ENCODE peak calls at places on chromosomes 3 and 15, in five cellular contexts. S is neural crest cell; U is activated gamma-delta T cell; Z is CD4-positive, CD25-positive, alpha-beta regulatory T cell; H is B cell. C is an unnamed sample.

GRCh38 chr15:42107483-42107882 is 13.1 kb upstream of the PLA2G4D start:
- DNase-seq in S (no peak), Z (no peak), H (no peak), U (no peak), C (no peak)

GRCh38 chr3:150227839-150228238 is 180.3 kb upstream of the TSC22D2 start:
- DNase-seq in Z (no peak), S (peak), U (no peak), H (no peak), C (peak)

GRCh38 chr15:75182187-75183131 is 19.2 kb upstream of the C15orf39 start:
- DNase-seq in Z (no peak), H (no peak), S (no peak), U (no peak), C (peak)

GRCh38 chr15:101675015-101675414 is 22.8 kb upstream of the TM2D3 start:
- DNase-seq in U (no peak), Z (no peak), S (no peak), H (no peak), C (no peak)

GRCh38 chr3:53254810-53255359 is 937 bp downstream of the TKT start:
- DNase-seq in U (peak), Z (peak), H (no peak), S (peak), C (peak)

GRCh38 chr3:158918008-158918407 is 116.2 kb downstream of the MFSD1 start:
- DNase-seq in Z (no peak), S (peak), U (no peak), H (no peak), C (peak)

GRCh38 chr15:43277231-43277823 is 10.6 kb upstream of the TGM5 start:
- DNase-seq in S (no peak), Z (no peak), H (no peak), U (no peak), C (no peak)

GRCh38 chr3:141746962-141747361 is 8.9 kb downstream of the RNF7 start:
- DNase-seq in H (no peak), S (no peak), Z (no peak), U (no peak), C (no peak)

GRCh38 chr15:48939686-48940085 is 24.0 kb downstream of the SHC4 start:
- DNase-seq in U (no peak), S (no peak), H (no peak), Z (no peak), C (no peak)

GRCh38 chr3:147963711-147964110 is 554.5 kb downstream of the ZIC1 start:
- DNase-seq in H (no peak), U (no peak), Z (no peak), S (no peak), C (no peak)

GRCh38 chr3:152331018-152331541 is 62.4 kb downstream of the MBNL1 start:
- DNase-seq in H (no peak), S (no peak), U (no peak), Z (no peak), C (no peak)

GRCh38 chr3:79769234-79769633 is 1.4 kb upstream of the ROBO1 start:
- DNase-seq in H (no peak), Z (no peak), S (no peak), U (no peak), C (no peak)

GRCh38 chr3:179948740-179949139 is 88.0 kb downstream of the PEX5L start:
- DNase-seq in H (no peak), S (no peak), Z (no peak), U (no peak), C (no peak)

GRCh38 chr15:96345560-96346389 is 15.3 kb downstream of the NR2F2 start:
- DNase-seq in Z (no peak), U (no peak), S (peak), H (no peak), C (peak)

GRCh38 chr3:127629462-127630403 is 748 bp downstream of the PODXL2 start:
- DNase-seq in U (peak), H (peak), Z (peak), S (no peak), C (peak)

GRCh38 chr3:4716731-4717362 is 223.7 kb downstream of the ITPR1 start:
- DNase-seq in U (no peak), H (no peak), S (no peak), Z (no peak), C (no peak)

GRCh38 chr15:38072507-38073277 is 138.3 kb downstream of the TMCO5A start:
- DNase-seq in H (peak), U (no peak), Z (peak), S (peak), C (peak)

GRCh38 chr3:146640361-146640760 is 35.2 kb upstream of the PLSCR5 start:
- DNase-seq in U (no peak), Z (no peak), H (no peak), S (no peak), C (no peak)

GRCh38 chr15:67063689-67064606 is 1.5 kb upstream of the SMAD3 start:
- DNase-seq in H (no peak), Z (no peak), S (peak), U (no peak), C (no peak)

GRCh38 chr3:14949126-14949525 is 1.7 kb downstream of the NR2C2 start:
- DNase-seq in H (no peak), Z (no peak), S (no peak), U (no peak), C (no peak)

GRCh38 chr15:68420186-68420684 is 11.7 kb downstream of the ITGA11 start:
- DNase-seq in U (no peak), Z (no peak), H (peak), S (no peak), C (no peak)

GRCh38 chr3:140953028-140953960 is 11.7 kb downstream of the SLC25A36 start:
- DNase-seq in H (no peak), S (no peak), Z (no peak), U (no peak), C (no peak)

C was measured in GM20000.